ENCODE peak calls at places on chromosomes 12 and 14, in six cellular contexts. N is osteocyte, Q is GM13977, M is kidney epithelial cell, V is cerebellar cortex, H is thoracic aorta. W is an unnamed sample.

GRCh38 chr12:114662512-114663177 is 21.3 kb downstream of the TBX3 start:
- DNase-seq in M (peak), V (peak), H (peak), Q (peak), N (no peak), W (no peak)

GRCh38 chr14:55813635-55814034 is 233.6 kb downstream of the KTN1 start:
- DNase-seq in M (no peak), Q (no peak), H (no peak), N (no peak), V (no peak), W (no peak)

GRCh38 chr12:47818701-47819543 is 781 bp downstream of the HDAC7 start:
- DNase-seq in V (peak), Q (peak), N (no peak), H (no peak), M (no peak), W (no peak)

GRCh38 chr14:56120091-56120632 is 2.0 kb downstream of the PELI2 start:
- DNase-seq in H (no peak), V (peak), M (no peak), N (no peak), Q (no peak), W (no peak)

GRCh38 chr14:92144708-92145107 is 22.9 kb downstream of the CPSF2 start:
- DNase-seq in M (no peak), Q (no peak), N (no peak), V (no peak), H (no peak), W (no peak)

GRCh38 chr12:59031313-59031712 is 111.0 kb upstream of the LRIG3 start:
- DNase-seq in Q (no peak), N (no peak), M (no peak), V (no peak), H (no peak), W (no peak)

GRCh38 chr14:61950340-61950739 is 188.1 kb downstream of the SNAPC1 start:
- DNase-seq in Q (no peak), V (peak), H (no peak), M (peak), N (no peak), W (no peak)

GRCh38 chr12:110135012-110135411 is 10.9 kb downstream of the IFT81 start:
- DNase-seq in Q (no peak), M (no peak), V (no peak), H (no peak), N (no peak), W (no peak)

GRCh38 chr12:100404769-100405407 is 48.0 kb downstream of the SLC17A8 start:
- DNase-seq in Q (peak), N (no peak), V (peak), H (no peak), M (no peak), W (no peak)

GRCh38 chr14:67704484-67705089 is 2.9 kb downstream of the RDH12 start:
- DNase-seq in H (no peak), M (no peak), N (no peak), Q (peak), V (peak), W (no peak)

GRCh38 chr12:27940756-27941402 is 31.7 kb downstream of the PTHLH start:
- DNase-seq in V (peak), Q (peak), N (peak), M (peak), H (peak), W (no peak)

GRCh38 chr12:127041985-127042625 is 1224.9 kb upstream of the TMEM132C start:
- DNase-seq in V (no peak), H (no peak), M (no peak), Q (peak), N (no peak), W (no peak)

GRCh38 chr12:124520258-124520657 is 47.2 kb downstream of the NCOR2 start:
- DNase-seq in V (peak), N (no peak), Q (no peak), H (peak), M (no peak), W (no peak)

GRCh38 chr12:118446247-118446646 is 69.9 kb downstream of the SUDS3 start:
- DNase-seq in N (no peak), M (no peak), H (no peak), Q (no peak), V (peak), W (no peak)